ENCODE peak calls at places on chromosome 14, in four cellular contexts. G, L, J and K are unnamed samples. For H3K4me1, the result is how much of the 10 kb centered on the place peaks cover.

GRCh38 chr14:102278631-102278935 is 26.4 kb downstream of the MOK start:
- DNase-seq in G (no peak), L (no peak), J (no peak), K (no peak)

GRCh38 chr14:53954551-53955233 is 1.9 kb downstream of the BMP4 start:
- DNase-seq in G (peak), L (peak), J (peak), K (peak)

GRCh38 chr14:68392393-68393085 is 400.3 kb downstream of the ZFP36L1 start:
- DNase-seq in G (no peak), L (peak), J (peak), K (peak)

GRCh38 chr14:95465936-95466335 is 50.5 kb downstream of the SYNE3 start:
- DNase-seq in G (no peak), L (no peak), J (no peak), K (no peak)

GRCh38 chr14:71905031-71905430 is 27.2 kb upstream of the RGS6 start:
- DNase-seq in G (no peak), L (no peak), J (no peak), K (no peak)

GRCh38 chr14:71856199-71856919 is 75.9 kb upstream of the RGS6 start:
- DNase-seq in G (peak), L (no peak), J (no peak), K (no peak)

GRCh38 chr14:58787601-58788000 is 149.8 kb downstream of the DACT1 start:
- DNase-seq in G (no peak), L (no peak), J (no peak), K (no peak)

GRCh38 chr14:103138483-103139370 is 15.5 kb downstream of the TNFAIP2 start:
- DNase-seq in G (no peak), L (no peak), J (no peak), K (no peak)

GRCh38 chr14:42110167-42110566 is 503.5 kb downstream of the LRFN5 start:
- DNase-seq in G (peak), L (peak), J (no peak), K (no peak)

GRCh38 chr14:32469388-32470160 is 140.5 kb downstream of the AKAP6 start:
- DNase-seq in G (peak), L (peak), J (no peak), K (no peak)

GRCh38 chr14:89365071-89365801 is 51.8 kb downstream of the FOXN3 start:
- DNase-seq in G (no peak), L (no peak), J (no peak), K (no peak)

GRCh38 chr14:76920572-76921175 is 94.5 kb downstream of the LRRC74A start:
- DNase-seq in G (no peak), L (no peak), J (no peak), K (no peak)

GRCh38 chr14:45891417-45892080 is 638.5 kb upstream of the MIS18BP1 start:
- DNase-seq in G (peak), L (peak), J (no peak), K (peak)

GRCh38 chr14:89096946-89097345 is 272.5 kb downstream of the TTC8 start:
- DNase-seq in G (no peak), L (no peak), J (no peak), K (no peak)

GRCh38 chr14:89911018-89911919 is 43.3 kb downstream of the EFCAB11 start:
- DNase-seq in G (no peak), L (peak), J (no peak), K (peak)

GRCh38 chr14:105375635-105376057 is 22.7 kb upstream of the TEX22 start:
- DNase-seq in G (no peak), L (no peak), J (no peak), K (no peak)

DNA sequence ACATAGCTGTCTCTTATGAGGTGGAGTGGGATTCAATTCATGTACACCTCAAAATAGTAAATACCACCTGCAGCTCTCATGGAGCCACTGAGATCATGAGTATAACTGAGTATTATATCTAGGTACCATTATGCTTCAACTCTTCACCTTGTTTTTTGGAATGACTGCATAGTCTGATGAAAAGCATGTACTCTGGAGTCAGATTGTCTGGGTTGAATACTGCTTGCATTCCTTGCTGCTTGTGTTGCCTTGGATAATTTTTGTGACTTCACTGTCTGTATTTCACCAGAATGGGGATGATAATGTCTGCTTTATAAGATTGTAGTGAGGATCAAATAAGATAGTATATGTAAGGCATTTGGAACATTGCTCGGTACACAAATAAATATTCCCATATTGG is 54.2 kb downstream of the SUSD6 start:
- DNase-seq in G (no peak), L (no peak), J (no peak), K (no peak)
- H3K4me1 ChIP-seq in G (under half), L (under half), J (half or more), K (half or more)

GRCh38 chr14:69701269-69701668 is 65.7 kb upstream of the SRSF5 start:
- DNase-seq in G (no peak), L (no peak), J (no peak), K (no peak)
- H3K4me1 ChIP-seq in G (under half), L (under half), J (half or more), K (half or more)

GRCh38 chr14:55938249-55938791 is 179.9 kb upstream of the PELI2 start:
- DNase-seq in G (peak), L (no peak), J (peak), K (peak)

GRCh38 chr14:55944757-55945156 is 173.5 kb upstream of the PELI2 start:
- DNase-seq in G (no peak), L (no peak), J (no peak), K (no peak)

GRCh38 chr14:55942826-55943225 is 175.4 kb upstream of the PELI2 start:
- DNase-seq in G (no peak), L (no peak), J (no peak), K (no peak)

GRCh38 chr14:55936691-55937090 is 181.5 kb upstream of the PELI2 start:
- DNase-seq in G (no peak), L (no peak), J (no peak), K (no peak)

DNA sequence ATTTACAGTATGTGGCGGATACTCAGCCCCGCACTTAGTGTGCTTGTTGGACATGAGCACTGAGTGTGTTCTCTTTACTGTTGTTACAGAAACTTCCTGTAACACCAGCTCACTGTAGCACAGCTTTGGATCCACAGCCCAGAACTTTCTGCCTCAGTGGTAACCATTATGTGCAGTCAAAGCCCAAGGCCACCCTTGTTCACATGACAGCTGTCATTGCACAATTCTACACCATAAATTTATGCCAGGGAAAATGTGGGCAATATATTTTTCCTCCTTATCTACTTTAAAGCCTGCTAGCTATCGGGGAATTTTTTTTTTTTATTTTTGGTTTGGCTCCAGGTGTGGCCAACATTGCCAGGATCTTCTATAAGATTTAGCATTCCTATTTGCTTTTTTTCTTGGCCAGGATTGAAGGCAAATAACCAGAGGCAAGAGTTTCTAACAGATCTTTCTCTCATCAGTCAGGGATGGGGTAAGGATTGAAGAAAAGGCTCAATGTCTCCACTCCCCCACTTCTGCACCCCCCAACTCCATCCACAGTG is 176.0 kb upstream of the PELI2 start:
- DNase-seq in G (no peak), L (no peak), J (no peak), K (no peak)
- H3K4me1 ChIP-seq in G (under half), L (under half), J (under half), K (under half)

DNA sequence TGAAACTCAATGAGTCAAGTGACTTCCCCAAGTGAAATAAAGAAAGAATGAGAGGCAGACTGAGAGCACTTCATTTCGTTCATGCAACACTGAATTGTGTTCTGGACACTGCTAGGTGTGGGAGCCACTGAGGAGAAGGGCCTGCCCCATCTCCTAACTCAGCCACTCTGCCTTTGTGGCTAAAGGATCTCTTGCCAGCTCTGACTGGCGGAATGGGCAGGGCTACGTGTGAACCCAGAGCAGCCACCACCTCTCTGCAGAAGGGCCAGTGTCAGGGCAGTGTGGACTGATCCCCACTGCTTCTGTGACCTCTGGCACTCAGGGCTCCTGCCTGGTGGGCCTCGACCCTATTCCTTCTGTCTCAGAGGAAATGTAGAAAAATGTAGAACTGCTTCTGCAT is 46.5 kb upstream of the GZMB start:
- DNase-seq in G (no peak), L (no peak), J (no peak), K (peak)
- H3K4me1 ChIP-seq in G (under half), L (under half), J (under half), K (under half)

GRCh38 chr14:49969961-49970360 is 77.1 kb downstream of the ARF6 start:
- DNase-seq in G (no peak), L (no peak), J (no peak), K (no peak)
- H3K4me1 ChIP-seq in G (half or more), L (under half), J (under half), K (under half)